ENCODE peak calls at places on chromosomes 16 and 17, in four cellular contexts. U is Ammon's horn, Z is NCI-H2029, B is NCI-H460. R is an unnamed sample.

GRCh38 chr16:15950167-15950854 is 895 bp downstream of the ABCC1 start:
- DNase-seq in U (no peak), Z (no peak), B (no peak), R (peak)

GRCh38 chr17:65886240-65886639 is 305.7 kb downstream of the CEP112 start:
- DNase-seq in U (no peak), Z (no peak), B (no peak), R (no peak)

GRCh38 chr16:30670072-30670824 is 12.0 kb downstream of the FBRS start:
- DNase-seq in U (no peak), Z (no peak), B (no peak), R (no peak)

GRCh38 chr17:17376362-17376761 is 73.2 kb downstream of the NT5M start:
- DNase-seq in U (no peak), Z (no peak), B (no peak), R (no peak)

GRCh38 chr17:9174779-9175574 is 153.7 kb downstream of the NTN1 start:
- DNase-seq in U (no peak), Z (no peak), B (no peak), R (no peak)

GRCh38 chr16:50153648-50154368 is 702 bp downstream of the TENT4B start:
- DNase-seq in U (peak), Z (no peak), B (no peak), R (no peak)

GRCh38 chr16:66520406-66521194 is 29.3 kb downstream of the TK2 start:
- DNase-seq in U (peak), Z (no peak), B (no peak), R (peak)

GRCh38 chr16:85098565-85098964 is 13.7 kb downstream of the CIBAR2 start:
- DNase-seq in U (no peak), Z (no peak), B (no peak), R (no peak)